ENCODE peak calls at places on chromosomes 16 and 17, in four cellular contexts. C, B, D and E are unnamed samples. For H3K36me3, the result is how much of the 10 kb centered on the place peaks cover.

GRCh38 chr17:50268632-50269287 is 5.5 kb upstream of the TMEM92 start:
- DNase-seq in C (no peak), B (no peak), D (no peak), E (peak)

GRCh38 chr16:84844049-84844350 is 24.2 kb downstream of the CRISPLD2 start:
- DNase-seq in C (no peak), B (no peak), D (no peak), E (no peak)

GRCh38 chr16:67731071-67731810 is 12.1 kb upstream of the GFOD2 start:
- DNase-seq in C (no peak), B (no peak), D (no peak), E (no peak)

GRCh38 chr17:8838551-8839095 is 28.9 kb downstream of the PIK3R6 start:
- DNase-seq in C (no peak), B (no peak), D (no peak), E (no peak)

GRCh38 chr16:30805370-30806169 is 18.6 kb upstream of the ZNF629 start:
- DNase-seq in C (peak), B (peak), D (peak), E (no peak)

GRCh38 chr16:10776280-10776679 is 32.6 kb downstream of the NUBP1 start:
- DNase-seq in C (no peak), B (no peak), D (no peak), E (no peak)

GRCh38 chr16:24170407-24170806 is 85.7 kb upstream of the CACNG3 start:
- DNase-seq in C (no peak), B (no peak), D (no peak), E (no peak)

GRCh38 chr17:65366102-65366844 is 195.2 kb downstream of the AXIN2 start:
- DNase-seq in C (no peak), B (no peak), D (no peak), E (no peak)

GRCh38 chr17:38558751-38559024 is 47.1 kb downstream of the SRCIN1 start:
- DNase-seq in C (no peak), B (no peak), D (no peak), E (no peak)

GRCh38 chr17:41800601-41801373 is 11.0 kb downstream of the P3H4 start:
- DNase-seq in C (no peak), B (peak), D (no peak), E (peak)

GRCh38 chr17:56914641-56915263 is 903 bp upstream of the TRIM25 start:
- DNase-seq in C (no peak), B (no peak), D (no peak), E (no peak)

GRCh38 chr17:5618511-5618910 is 34.2 kb upstream of the NLRP1 start:
- DNase-seq in C (no peak), B (no peak), D (no peak), E (no peak)

GRCh38 chr16:53213542-53213941 is 158.8 kb downstream of the CHD9 start:
- DNase-seq in C (no peak), B (no peak), D (no peak), E (no peak)

GRCh38 chr16:11948819-11949218 is 7.0 kb upstream of the NPIPB2 start:
- DNase-seq in C (no peak), B (no peak), D (no peak), E (no peak)

GRCh38 chr17:50947844-50948514 is 81.8 kb upstream of the TOB1 start:
- DNase-seq in C (no peak), B (no peak), D (no peak), E (no peak)

GRCh38 chr17:40775945-40776344 is 3.9 kb upstream of the KRT26 start:
- DNase-seq in C (no peak), B (no peak), D (no peak), E (no peak)

GRCh38 chr17:57666946-57667345 is 78.2 kb downstream of the CCDC182 start:
- DNase-seq in C (no peak), B (no peak), D (no peak), E (no peak)

GRCh38 chr17:55263565-55264272 is 1.0 kb upstream of the HLF start:
- DNase-seq in C (no peak), B (no peak), D (no peak), E (no peak)

GRCh38 chr17:45425125-45425983 is 7.3 kb downstream of the ARHGAP27 start:
- DNase-seq in C (no peak), B (peak), D (no peak), E (peak)

GRCh38 chr16:20879175-20880053 is 20.7 kb downstream of the DCUN1D3 start:
- DNase-seq in C (no peak), B (peak), D (no peak), E (no peak)

GRCh38 chr17:13503526-13503925 is 98.2 kb downstream of the HS3ST3A1 start:
- DNase-seq in C (no peak), B (no peak), D (no peak), E (no peak)

GRCh38 chr17:60390223-60390622 is 1.7 kb downstream of the USP32 start:
- DNase-seq in C (no peak), B (peak), D (no peak), E (no peak)
- H3K27ac ChIP-seq in C (peak), B (no peak), D (no peak), E (peak)

GRCh38 chr17:32826076-32826475 is 50.8 kb downstream of the MYO1D start:
- DNase-seq in C (no peak), B (no peak), D (no peak), E (no peak)

GRCh38 chr17:32819787-32820186 is 57.1 kb downstream of the MYO1D start:
- DNase-seq in C (no peak), B (no peak), D (no peak), E (no peak)

GRCh38 chr17:32824334-32824733 is 52.6 kb downstream of the MYO1D start:
- DNase-seq in C (no peak), B (no peak), D (no peak), E (no peak)

GRCh38 chr17:32820440-32820839 is 56.5 kb downstream of the MYO1D start:
- DNase-seq in C (no peak), B (no peak), D (no peak), E (no peak)

GRCh38 chr17:32822996-32823395 is 53.9 kb downstream of the MYO1D start:
- DNase-seq in C (no peak), B (no peak), D (no peak), E (no peak)
- H3K4me3 ChIP-seq in C (peak), B (no peak), D (peak), E (peak)

GRCh38 chr17:4543557-4544026 is 11.6 kb downstream of the MYBBP1A start:
- DNase-seq in C (no peak), B (no peak), D (no peak), E (no peak)
- H3K36me3 ChIP-seq in C (under half), B (under half), D (half or more), E (half or more)

DNA sequence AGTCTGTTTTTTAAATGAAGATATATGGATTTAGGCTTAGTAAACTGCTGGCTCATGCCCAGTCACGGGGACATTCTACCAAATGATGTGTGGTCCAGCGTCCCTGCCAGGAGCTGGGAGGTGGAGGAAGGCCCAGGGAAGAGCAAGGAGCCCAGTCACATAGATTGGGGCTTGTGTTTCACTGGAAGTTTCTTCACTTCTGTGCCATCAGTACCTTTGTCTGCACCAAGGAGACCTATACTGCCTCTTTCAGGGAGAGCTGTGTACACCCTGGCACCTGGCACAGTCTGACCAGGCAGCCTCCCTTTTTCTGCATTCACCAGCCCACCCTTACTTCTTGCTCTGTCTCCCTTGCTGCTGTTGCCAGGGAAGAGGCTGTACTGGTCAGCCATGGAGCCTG is 32.6 kb upstream of the ERN1 start:
- DNase-seq in C (no peak), B (no peak), D (no peak), E (no peak)
- H3K27ac ChIP-seq in C (no peak), B (no peak), D (no peak), E (no peak)

GRCh38 chr16:525520-526180 is 1.9 kb upstream of the CAPN15 start:
- DNase-seq in C (no peak), B (peak), D (no peak), E (no peak)
- H3K4me3 ChIP-seq in C (peak), B (peak), D (peak), E (peak)

DNA sequence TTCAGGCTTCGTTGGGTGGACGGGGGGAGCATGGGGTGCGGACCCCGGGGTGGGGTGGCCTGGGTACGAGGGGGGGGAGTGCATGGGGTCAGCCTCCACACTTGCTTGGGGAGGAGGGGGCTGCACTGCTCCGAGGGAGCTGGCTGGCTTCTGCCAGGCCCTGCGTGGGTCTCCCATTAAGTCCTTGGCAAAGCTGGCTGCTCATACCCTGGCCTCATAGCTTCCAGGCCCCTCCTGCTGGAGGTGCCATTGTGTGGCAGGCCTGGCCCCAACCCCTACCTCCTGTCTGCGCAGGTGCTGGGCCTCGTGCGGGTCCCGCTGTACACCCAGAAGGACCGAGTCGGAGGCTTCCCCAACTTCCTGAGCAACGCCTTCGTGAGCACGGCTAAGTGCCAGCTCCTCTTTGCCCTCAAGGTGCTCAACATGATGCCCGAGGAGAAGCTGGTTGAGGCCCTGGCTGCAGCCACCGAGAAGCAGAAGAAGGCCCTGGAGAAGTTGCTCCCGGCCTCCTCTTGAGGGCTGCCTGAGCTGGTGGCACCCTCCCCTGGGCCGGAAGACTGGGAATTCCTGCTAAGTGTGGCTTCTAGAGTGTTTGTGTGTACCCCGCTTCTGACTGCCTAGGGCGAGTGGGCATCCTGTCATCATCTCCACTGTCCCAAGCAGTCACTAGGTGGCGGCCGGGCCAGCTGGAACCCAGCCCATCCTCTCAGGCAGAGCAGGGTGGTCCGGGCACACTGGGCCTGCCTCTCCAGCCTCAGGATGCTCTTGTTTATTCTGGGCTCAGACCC is 1.5 kb downstream of the NUDT16L1 start:
- DNase-seq in C (no peak), B (no peak), D (peak), E (peak)
- H3K36me3 ChIP-seq in C (under half), B (under half), D (under half), E (under half)

GRCh38 chr17:77952368-77952767 is 6.1 kb upstream of the TNRC6C start:
- DNase-seq in C (no peak), B (no peak), D (no peak), E (no peak)
- H3K27ac ChIP-seq in C (no peak), B (no peak), D (no peak), E (no peak)

GRCh38 chr17:47252766-47253512 is 688 bp upstream of the ITGB3 start:
- DNase-seq in C (no peak), B (no peak), D (no peak), E (no peak)

GRCh38 chr17:47254403-47254943 is 846 bp downstream of the ITGB3 start:
- DNase-seq in C (no peak), B (no peak), D (no peak), E (no peak)

GRCh38 chr17:47251421-47251940 is 2.1 kb upstream of the ITGB3 start:
- DNase-seq in C (no peak), B (no peak), D (no peak), E (no peak)

GRCh38 chr17:47252209-47252608 is 1.4 kb upstream of the ITGB3 start:
- DNase-seq in C (no peak), B (no peak), D (no peak), E (no peak)

GRCh38 chr17:47253541-47254402 is at the start of gene ITGB3:
- DNase-seq in C (no peak), B (peak), D (peak), E (peak)
- H3K4me3 ChIP-seq in C (peak), B (peak), D (peak), E (peak)

GRCh38 chr17:82483836-82484235 is 25.3 kb downstream of the NARF start:
- DNase-seq in C (no peak), B (no peak), D (no peak), E (no peak)
- H3K36me3 ChIP-seq in C (half or more), B (under half), D (half or more), E (under half)